ENCODE peak calls at places on chromosomes 1 and 21, in five cellular contexts. One of them, this sample, is unnamed.

GRCh38 chr1:101264699-101265098 is 27.9 kb downstream of the S1PR1 start:
- DNase-seq in nephron progenitor cell: no peak
- DNase-seq in substantia nigra: no peak
- DNase-seq in Right ventricle myocardium superior: no peak
- DNase-seq in stimulated activated CD8-positive, alpha-beta memory T cell treated with anti-CD3 and anti-CD28 coated beads, Interleukin-15, amount 100 ng/mL, for 1 hour: no peak
- DNase-seq in this sample: no peak

GRCh38 chr1:225923692-225924555 is at the start of gene PYCR2:
- DNase-seq in nephron progenitor cell: peak
- DNase-seq in substantia nigra: peak
- DNase-seq in Right ventricle myocardium superior: peak
- DNase-seq in stimulated activated CD8-positive, alpha-beta memory T cell treated with anti-CD3 and anti-CD28 coated beads, Interleukin-15, amount 100 ng/mL, for 1 hour: peak
- DNase-seq in this sample: peak

GRCh38 chr1:72111662-72112061 is 170.7 kb downstream of the NEGR1 start:
- DNase-seq in nephron progenitor cell: no peak
- DNase-seq in substantia nigra: no peak
- DNase-seq in Right ventricle myocardium superior: no peak
- DNase-seq in stimulated activated CD8-positive, alpha-beta memory T cell treated with anti-CD3 and anti-CD28 coated beads, Interleukin-15, amount 100 ng/mL, for 1 hour: no peak
- DNase-seq in this sample: no peak

GRCh38 chr1:70556541-70556940 is 145.5 kb downstream of the CTH start:
- DNase-seq in nephron progenitor cell: no peak
- DNase-seq in substantia nigra: no peak
- DNase-seq in Right ventricle myocardium superior: no peak
- DNase-seq in stimulated activated CD8-positive, alpha-beta memory T cell treated with anti-CD3 and anti-CD28 coated beads, Interleukin-15, amount 100 ng/mL, for 1 hour: no peak
- DNase-seq in this sample: no peak

GRCh38 chr1:90712153-90712930 is 4.8 kb downstream of the BARHL2 start:
- DNase-seq in nephron progenitor cell: no peak
- DNase-seq in substantia nigra: no peak
- DNase-seq in Right ventricle myocardium superior: no peak
- DNase-seq in stimulated activated CD8-positive, alpha-beta memory T cell treated with anti-CD3 and anti-CD28 coated beads, Interleukin-15, amount 100 ng/mL, for 1 hour: no peak
- DNase-seq in this sample: no peak

GRCh38 chr1:62912028-62912638 is 128.2 kb downstream of the ATG4C start:
- DNase-seq in nephron progenitor cell: no peak
- DNase-seq in substantia nigra: no peak
- DNase-seq in Right ventricle myocardium superior: no peak
- DNase-seq in stimulated activated CD8-positive, alpha-beta memory T cell treated with anti-CD3 and anti-CD28 coated beads, Interleukin-15, amount 100 ng/mL, for 1 hour: no peak
- DNase-seq in this sample: no peak

GRCh38 chr1:77562596-77563154 is 119.8 kb downstream of the ZZZ3 start:
- DNase-seq in nephron progenitor cell: no peak
- DNase-seq in substantia nigra: no peak
- DNase-seq in Right ventricle myocardium superior: no peak
- DNase-seq in stimulated activated CD8-positive, alpha-beta memory T cell treated with anti-CD3 and anti-CD28 coated beads, Interleukin-15, amount 100 ng/mL, for 1 hour: no peak
- DNase-seq in this sample: no peak

GRCh38 chr1:65958561-65959350 is 166.1 kb downstream of the PDE4B start:
- DNase-seq in nephron progenitor cell: peak
- DNase-seq in substantia nigra: no peak
- DNase-seq in Right ventricle myocardium superior: peak
- DNase-seq in stimulated activated CD8-positive, alpha-beta memory T cell treated with anti-CD3 and anti-CD28 coated beads, Interleukin-15, amount 100 ng/mL, for 1 hour: no peak
- DNase-seq in this sample: no peak

GRCh38 chr21:31162827-31163226 is 124.6 kb upstream of the KRTAP19-8 start:
- DNase-seq in nephron progenitor cell: no peak
- DNase-seq in substantia nigra: no peak
- DNase-seq in Right ventricle myocardium superior: no peak
- DNase-seq in stimulated activated CD8-positive, alpha-beta memory T cell treated with anti-CD3 and anti-CD28 coated beads, Interleukin-15, amount 100 ng/mL, for 1 hour: no peak
- DNase-seq in this sample: no peak

GRCh38 chr1:229657993-229658755 is 32.1 kb downstream of the URB2 start:
- DNase-seq in nephron progenitor cell: no peak
- DNase-seq in substantia nigra: no peak
- DNase-seq in Right ventricle myocardium superior: no peak
- DNase-seq in stimulated activated CD8-positive, alpha-beta memory T cell treated with anti-CD3 and anti-CD28 coated beads, Interleukin-15, amount 100 ng/mL, for 1 hour: no peak
- DNase-seq in this sample: no peak

GRCh38 chr1:76474922-76475321 is 392.4 kb upstream of the ST6GALNAC5 start:
- DNase-seq in nephron progenitor cell: no peak
- DNase-seq in substantia nigra: no peak
- DNase-seq in Right ventricle myocardium superior: no peak
- DNase-seq in stimulated activated CD8-positive, alpha-beta memory T cell treated with anti-CD3 and anti-CD28 coated beads, Interleukin-15, amount 100 ng/mL, for 1 hour: no peak
- DNase-seq in this sample: no peak

GRCh38 chr1:8019229-8019620 is 6.9 kb downstream of the ERRFI1 start:
- DNase-seq in nephron progenitor cell: no peak
- DNase-seq in substantia nigra: no peak
- DNase-seq in Right ventricle myocardium superior: no peak
- DNase-seq in stimulated activated CD8-positive, alpha-beta memory T cell treated with anti-CD3 and anti-CD28 coated beads, Interleukin-15, amount 100 ng/mL, for 1 hour: no peak
- DNase-seq in this sample: no peak

GRCh38 chr1:86765073-86765472 is 60.7 kb downstream of the SH3GLB1 start:
- DNase-seq in nephron progenitor cell: no peak
- DNase-seq in substantia nigra: no peak
- DNase-seq in Right ventricle myocardium superior: no peak
- DNase-seq in stimulated activated CD8-positive, alpha-beta memory T cell treated with anti-CD3 and anti-CD28 coated beads, Interleukin-15, amount 100 ng/mL, for 1 hour: no peak
- DNase-seq in this sample: no peak

GRCh38 chr1:204360314-204360713 is 585 bp upstream of the PLEKHA6 start:
- DNase-seq in nephron progenitor cell: no peak
- DNase-seq in substantia nigra: no peak
- DNase-seq in Right ventricle myocardium superior: no peak
- DNase-seq in stimulated activated CD8-positive, alpha-beta memory T cell treated with anti-CD3 and anti-CD28 coated beads, Interleukin-15, amount 100 ng/mL, for 1 hour: no peak
- DNase-seq in this sample: no peak

GRCh38 chr1:150389650-150390049 is 25.7 kb downstream of the RPRD2 start:
- DNase-seq in nephron progenitor cell: no peak
- DNase-seq in substantia nigra: no peak
- DNase-seq in Right ventricle myocardium superior: no peak
- DNase-seq in stimulated activated CD8-positive, alpha-beta memory T cell treated with anti-CD3 and anti-CD28 coated beads, Interleukin-15, amount 100 ng/mL, for 1 hour: no peak
- DNase-seq in this sample: no peak

GRCh38 chr1:58660105-58660504 is 39.8 kb downstream of the MYSM1 start:
- DNase-seq in nephron progenitor cell: no peak
- DNase-seq in substantia nigra: no peak
- DNase-seq in Right ventricle myocardium superior: no peak
- DNase-seq in stimulated activated CD8-positive, alpha-beta memory T cell treated with anti-CD3 and anti-CD28 coated beads, Interleukin-15, amount 100 ng/mL, for 1 hour: no peak
- DNase-seq in this sample: no peak

GRCh38 chr1:69824932-69825331 is 257.2 kb downstream of the LRRC7 start:
- DNase-seq in nephron progenitor cell: no peak
- DNase-seq in substantia nigra: no peak
- DNase-seq in Right ventricle myocardium superior: peak
- DNase-seq in stimulated activated CD8-positive, alpha-beta memory T cell treated with anti-CD3 and anti-CD28 coated beads, Interleukin-15, amount 100 ng/mL, for 1 hour: no peak
- DNase-seq in this sample: no peak

GRCh38 chr1:175734642-175735041 is 8.8 kb downstream of the TNR start:
- DNase-seq in nephron progenitor cell: no peak
- DNase-seq in substantia nigra: no peak
- DNase-seq in Right ventricle myocardium superior: no peak
- DNase-seq in stimulated activated CD8-positive, alpha-beta memory T cell treated with anti-CD3 and anti-CD28 coated beads, Interleukin-15, amount 100 ng/mL, for 1 hour: no peak
- DNase-seq in this sample: no peak

GRCh38 chr1:28010979-28011378 is 51.2 kb downstream of the XKR8 start:
- DNase-seq in nephron progenitor cell: no peak
- DNase-seq in substantia nigra: no peak
- DNase-seq in Right ventricle myocardium superior: no peak
- DNase-seq in stimulated activated CD8-positive, alpha-beta memory T cell treated with anti-CD3 and anti-CD28 coated beads, Interleukin-15, amount 100 ng/mL, for 1 hour: no peak
- DNase-seq in this sample: no peak

GRCh38 chr1:18926315-18927081 is 24.1 kb upstream of the ALDH4A1 start:
- DNase-seq in nephron progenitor cell: no peak
- DNase-seq in substantia nigra: no peak
- DNase-seq in Right ventricle myocardium superior: peak
- DNase-seq in stimulated activated CD8-positive, alpha-beta memory T cell treated with anti-CD3 and anti-CD28 coated beads, Interleukin-15, amount 100 ng/mL, for 1 hour: peak
- DNase-seq in this sample: peak

GRCh38 chr1:230431517-230431916 is 5.4 kb upstream of the PGBD5 start:
- DNase-seq in nephron progenitor cell: no peak
- DNase-seq in substantia nigra: no peak
- DNase-seq in Right ventricle myocardium superior: no peak
- DNase-seq in stimulated activated CD8-positive, alpha-beta memory T cell treated with anti-CD3 and anti-CD28 coated beads, Interleukin-15, amount 100 ng/mL, for 1 hour: no peak
- DNase-seq in this sample: no peak

GRCh38 chr21:45830720-45831366 is 150.7 kb upstream of the COL6A1 start:
- DNase-seq in nephron progenitor cell: no peak
- DNase-seq in substantia nigra: no peak
- DNase-seq in Right ventricle myocardium superior: no peak
- DNase-seq in stimulated activated CD8-positive, alpha-beta memory T cell treated with anti-CD3 and anti-CD28 coated beads, Interleukin-15, amount 100 ng/mL, for 1 hour: no peak
- DNase-seq in this sample: no peak

This sample was measured in sigmoid colon.